ENCODE peak calls at places on chromosomes 4 and X, in eight cellular contexts. One of them, this sample, is unnamed.

GRCh38 chr4:153114771-153115321 is 89.4 kb upstream of the TRIM2 start:
- DNase-seq in HCT116: peak
- DNase-seq in fibroblast of lung: peak
- DNase-seq in heart left ventricle: no peak
- DNase-seq in OCI-LY7: no peak
- DNase-seq in hepatocyte: peak
- DNase-seq in A549: peak
- DNase-seq in B cell: no peak
- DNase-seq in this sample: no peak

GRCh38 chr4:6008092-6008551 is 10.1 kb downstream of the C4orf50 start:
- DNase-seq in HCT116: no peak
- DNase-seq in fibroblast of lung: no peak
- DNase-seq in heart left ventricle: no peak
- DNase-seq in OCI-LY7: no peak
- DNase-seq in hepatocyte: peak
- DNase-seq in A549: peak
- DNase-seq in B cell: no peak
- DNase-seq in this sample: no peak

GRCh38 chr4:137998666-137999429 is 243.3 kb downstream of the SLC7A11 start:
- DNase-seq in HCT116: no peak
- DNase-seq in fibroblast of lung: peak
- DNase-seq in heart left ventricle: no peak
- DNase-seq in OCI-LY7: no peak
- DNase-seq in hepatocyte: no peak
- DNase-seq in A549: no peak
- DNase-seq in B cell: no peak
- DNase-seq in this sample: no peak

GRCh38 chrX:109089359-109089758 is 353.0 kb upstream of the IRS4 start:
- DNase-seq in HCT116: no peak
- DNase-seq in fibroblast of lung: no peak
- DNase-seq in heart left ventricle: no peak
- DNase-seq in OCI-LY7: no peak
- DNase-seq in hepatocyte: no peak
- DNase-seq in A549: no peak
- DNase-seq in B cell: no peak
- DNase-seq in this sample: no peak

GRCh38 chrX:31136144-31136572 is 64.3 kb upstream of the FTHL17 start:
- DNase-seq in HCT116: no peak
- DNase-seq in fibroblast of lung: no peak
- DNase-seq in heart left ventricle: no peak
- DNase-seq in OCI-LY7: peak
- DNase-seq in hepatocyte: no peak
- DNase-seq in A549: no peak
- DNase-seq in B cell: peak
- DNase-seq in this sample: peak

GRCh38 chr4:166972071-166972470 is 262.2 kb downstream of the SPOCK3 start:
- DNase-seq in HCT116: no peak
- DNase-seq in fibroblast of lung: peak
- DNase-seq in heart left ventricle: no peak
- DNase-seq in OCI-LY7: no peak
- DNase-seq in hepatocyte: no peak
- DNase-seq in A549: peak
- DNase-seq in B cell: no peak
- DNase-seq in this sample: no peak

GRCh38 chr4:71189471-71189870 is 149.3 kb upstream of the SLC4A4 start:
- DNase-seq in HCT116: no peak
- DNase-seq in fibroblast of lung: peak
- DNase-seq in heart left ventricle: no peak
- DNase-seq in OCI-LY7: no peak
- DNase-seq in hepatocyte: no peak
- DNase-seq in A549: peak
- DNase-seq in B cell: no peak
- DNase-seq in this sample: no peak

GRCh38 chr4:117225441-117225840 is 140.1 kb upstream of the TRAM1L1 start:
- DNase-seq in HCT116: no peak
- DNase-seq in fibroblast of lung: no peak
- DNase-seq in heart left ventricle: no peak
- DNase-seq in OCI-LY7: no peak
- DNase-seq in hepatocyte: peak
- DNase-seq in A549: no peak
- DNase-seq in B cell: no peak
- DNase-seq in this sample: no peak

GRCh38 chrX:124228849-124229248 is 103.6 kb upstream of the TEX13D start:
- DNase-seq in HCT116: no peak
- DNase-seq in fibroblast of lung: no peak
- DNase-seq in heart left ventricle: no peak
- DNase-seq in OCI-LY7: peak
- DNase-seq in hepatocyte: no peak
- DNase-seq in A549: no peak
- DNase-seq in B cell: no peak
- DNase-seq in this sample: no peak

GRCh38 chr4:7725951-7726350 is 213.7 kb downstream of the AFAP1 start:
- DNase-seq in HCT116: no peak
- DNase-seq in fibroblast of lung: peak
- DNase-seq in heart left ventricle: peak
- DNase-seq in OCI-LY7: no peak
- DNase-seq in hepatocyte: no peak
- DNase-seq in A549: no peak
- DNase-seq in B cell: no peak
- DNase-seq in this sample: no peak

GRCh38 chr4:7722716-7723115 is 216.9 kb downstream of the AFAP1 start:
- DNase-seq in HCT116: no peak
- DNase-seq in fibroblast of lung: no peak
- DNase-seq in heart left ventricle: no peak
- DNase-seq in OCI-LY7: no peak
- DNase-seq in hepatocyte: no peak
- DNase-seq in A549: no peak
- DNase-seq in B cell: no peak
- DNase-seq in this sample: no peak

GRCh38 chr4:7719354-7720174 is 220.1 kb downstream of the AFAP1 start:
- DNase-seq in HCT116: no peak
- DNase-seq in fibroblast of lung: peak
- DNase-seq in heart left ventricle: peak
- DNase-seq in OCI-LY7: peak
- DNase-seq in hepatocyte: peak
- DNase-seq in A549: no peak
- DNase-seq in B cell: no peak
- DNase-seq in this sample: peak

GRCh38 chr4:7723625-7724024 is 216.0 kb downstream of the AFAP1 start:
- DNase-seq in HCT116: no peak
- DNase-seq in fibroblast of lung: no peak
- DNase-seq in heart left ventricle: no peak
- DNase-seq in OCI-LY7: no peak
- DNase-seq in hepatocyte: no peak
- DNase-seq in A549: no peak
- DNase-seq in B cell: no peak
- DNase-seq in this sample: no peak

DNA sequence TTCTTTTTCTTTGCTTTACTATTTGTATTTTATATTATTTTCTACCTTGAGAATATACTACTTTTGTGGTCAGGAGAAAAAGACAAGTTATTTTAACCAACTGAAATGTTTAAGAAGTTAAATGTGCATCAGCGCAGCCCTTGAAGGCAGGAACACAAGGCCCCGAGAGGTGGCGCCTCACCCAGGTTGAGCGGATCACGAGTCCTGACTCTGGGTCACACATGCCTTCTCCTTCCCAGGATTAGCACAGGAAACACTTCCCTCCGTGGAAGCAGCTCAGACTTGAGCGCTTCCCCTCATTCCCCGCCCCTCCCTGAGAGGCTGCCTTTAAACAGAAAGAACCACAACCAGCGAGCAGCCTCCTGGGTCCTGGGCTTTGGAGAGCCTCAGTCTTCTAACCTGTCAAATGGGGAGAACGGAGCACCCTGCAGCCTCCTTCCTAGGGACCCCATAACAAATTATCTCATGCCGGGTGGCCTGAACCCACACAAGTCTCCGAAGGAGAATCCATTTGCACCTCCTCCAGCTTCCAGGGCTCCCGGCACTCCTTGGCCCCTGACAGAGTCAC is 217.6 kb downstream of the AFAP1 start:
- DNase-seq in HCT116: no peak
- DNase-seq in fibroblast of lung: no peak
- DNase-seq in heart left ventricle: no peak
- DNase-seq in OCI-LY7: no peak
- DNase-seq in hepatocyte: no peak
- DNase-seq in A549: peak
- DNase-seq in B cell: no peak
- DNase-seq in this sample: no peak
- TF ChIP-seq CTCF in HCT116: peak
- TF ChIP-seq CTCF in fibroblast of lung: peak
- TF ChIP-seq CTCF in heart left ventricle: no peak
- TF ChIP-seq CTCF in OCI-LY7: no peak
- TF ChIP-seq CTCF in hepatocyte: peak
- TF ChIP-seq CTCF in A549: no peak
- TF ChIP-seq CTCF in B cell: no peak
- TF ChIP-seq CTCF in this sample: no peak

GRCh38 chr4:176565044-176565443 is 227.7 kb downstream of the VEGFC start:
- DNase-seq in HCT116: no peak
- DNase-seq in fibroblast of lung: peak
- DNase-seq in heart left ventricle: no peak
- DNase-seq in OCI-LY7: no peak
- DNase-seq in hepatocyte: no peak
- DNase-seq in A549: peak
- DNase-seq in B cell: no peak
- DNase-seq in this sample: no peak

GRCh38 chr4:176566769-176567168 is 226.0 kb downstream of the VEGFC start:
- DNase-seq in HCT116: no peak
- DNase-seq in fibroblast of lung: no peak
- DNase-seq in heart left ventricle: no peak
- DNase-seq in OCI-LY7: no peak
- DNase-seq in hepatocyte: no peak
- DNase-seq in A549: peak
- DNase-seq in B cell: no peak
- DNase-seq in this sample: no peak

GRCh38 chr4:176561368-176561767 is 231.4 kb downstream of the VEGFC start:
- DNase-seq in HCT116: no peak
- DNase-seq in fibroblast of lung: peak
- DNase-seq in heart left ventricle: no peak
- DNase-seq in OCI-LY7: no peak
- DNase-seq in hepatocyte: no peak
- DNase-seq in A549: no peak
- DNase-seq in B cell: no peak
- DNase-seq in this sample: no peak

GRCh38 chr4:176569301-176569700 is 223.4 kb downstream of the VEGFC start:
- DNase-seq in HCT116: no peak
- DNase-seq in fibroblast of lung: no peak
- DNase-seq in heart left ventricle: no peak
- DNase-seq in OCI-LY7: no peak
- DNase-seq in hepatocyte: no peak
- DNase-seq in A549: peak
- DNase-seq in B cell: no peak
- DNase-seq in this sample: no peak

DNA sequence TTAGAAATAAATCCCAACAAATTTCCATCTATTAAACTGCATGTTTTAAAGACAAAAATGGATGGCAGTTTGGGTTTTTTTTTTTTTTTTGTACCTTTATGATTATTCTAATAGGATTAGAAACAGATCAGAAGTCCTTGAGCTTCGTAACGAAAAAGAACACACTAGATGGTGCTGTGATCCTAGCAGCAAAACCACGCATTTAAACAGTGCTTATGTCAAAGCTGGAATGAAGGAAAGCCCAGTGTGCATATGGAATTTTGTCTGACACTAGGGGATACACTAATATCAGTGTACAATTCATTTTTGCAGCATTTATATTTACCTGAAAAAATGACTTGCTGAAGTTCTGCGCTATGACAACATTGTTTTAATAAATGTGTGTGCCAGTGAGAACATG is 229.1 kb downstream of the VEGFC start:
- DNase-seq in HCT116: no peak
- DNase-seq in fibroblast of lung: no peak
- DNase-seq in heart left ventricle: no peak
- DNase-seq in OCI-LY7: no peak
- DNase-seq in hepatocyte: peak
- DNase-seq in A549: peak
- DNase-seq in B cell: no peak
- DNase-seq in this sample: no peak
- TF ChIP-seq CTCF in HCT116: no peak
- TF ChIP-seq CTCF in fibroblast of lung: peak
- TF ChIP-seq CTCF in heart left ventricle: no peak
- TF ChIP-seq CTCF in OCI-LY7: no peak
- TF ChIP-seq CTCF in hepatocyte: peak
- TF ChIP-seq CTCF in A549: peak
- TF ChIP-seq CTCF in B cell: no peak
- TF ChIP-seq CTCF in this sample: no peak

GRCh38 chr4:45442466-45442865 is 681.4 kb downstream of the GABRG1 start:
- DNase-seq in HCT116: no peak
- DNase-seq in fibroblast of lung: no peak
- DNase-seq in heart left ventricle: no peak
- DNase-seq in OCI-LY7: no peak
- DNase-seq in hepatocyte: peak
- DNase-seq in A549: peak
- DNase-seq in B cell: no peak
- DNase-seq in this sample: no peak
- TF ChIP-seq CTCF in HCT116: no peak
- TF ChIP-seq CTCF in fibroblast of lung: peak
- TF ChIP-seq CTCF in heart left ventricle: no peak
- TF ChIP-seq CTCF in OCI-LY7: peak
- TF ChIP-seq CTCF in hepatocyte: peak
- TF ChIP-seq CTCF in A549: no peak
- TF ChIP-seq CTCF in B cell: no peak
- TF ChIP-seq CTCF in this sample: no peak

GRCh38 chrX:145923376-145923775 is 105.7 kb downstream of the SLITRK2 start:
- DNase-seq in HCT116: no peak
- DNase-seq in fibroblast of lung: no peak
- DNase-seq in heart left ventricle: no peak
- DNase-seq in OCI-LY7: no peak
- DNase-seq in hepatocyte: no peak
- DNase-seq in A549: no peak
- DNase-seq in B cell: no peak
- DNase-seq in this sample: no peak
- TF ChIP-seq CTCF in HCT116: no peak
- TF ChIP-seq CTCF in fibroblast of lung: no peak
- TF ChIP-seq CTCF in heart left ventricle: no peak
- TF ChIP-seq CTCF in OCI-LY7: peak
- TF ChIP-seq CTCF in hepatocyte: no peak
- TF ChIP-seq CTCF in A549: no peak
- TF ChIP-seq CTCF in B cell: no peak
- TF ChIP-seq CTCF in this sample: no peak

GRCh38 chr4:40043786-40044185 is 12.9 kb upstream of the N4BP2 start:
- DNase-seq in HCT116: no peak
- DNase-seq in fibroblast of lung: no peak
- DNase-seq in heart left ventricle: no peak
- DNase-seq in OCI-LY7: no peak
- DNase-seq in hepatocyte: no peak
- DNase-seq in A549: no peak
- DNase-seq in B cell: no peak
- DNase-seq in this sample: no peak

GRCh38 chr4:40040908-40041307 is 15.7 kb upstream of the N4BP2 start:
- DNase-seq in HCT116: no peak
- DNase-seq in fibroblast of lung: no peak
- DNase-seq in heart left ventricle: no peak
- DNase-seq in OCI-LY7: no peak
- DNase-seq in hepatocyte: no peak
- DNase-seq in A549: no peak
- DNase-seq in B cell: no peak
- DNase-seq in this sample: no peak

GRCh38 chr4:40046311-40046980 is 10.2 kb upstream of the N4BP2 start:
- DNase-seq in HCT116: no peak
- DNase-seq in fibroblast of lung: peak
- DNase-seq in heart left ventricle: no peak
- DNase-seq in OCI-LY7: no peak
- DNase-seq in hepatocyte: peak
- DNase-seq in A549: peak
- DNase-seq in B cell: no peak
- DNase-seq in this sample: no peak
- TF ChIP-seq CTCF in HCT116: no peak
- TF ChIP-seq CTCF in fibroblast of lung: no peak
- TF ChIP-seq CTCF in heart left ventricle: no peak
- TF ChIP-seq CTCF in OCI-LY7: no peak
- TF ChIP-seq CTCF in hepatocyte: no peak
- TF ChIP-seq CTCF in A549: no peak
- TF ChIP-seq CTCF in B cell: no peak
- TF ChIP-seq CTCF in this sample: no peak